ENCODE peak calls at places on chromosomes 5 and 9, in six cellular contexts. J is keratinocyte, E is ascending aorta, V is AG04450, G is fibroblast of villous mesenchyme, X is psoas muscle. W is an unnamed sample.

GRCh38 chr9:71353723-71354122 is 232.3 kb upstream of the TRPM3 start:
- DNase-seq in J (no peak), X (no peak), E (no peak), V (no peak), G (peak), W (no peak)

GRCh38 chr9:115395511-115396021 is 277.6 kb upstream of the TNC start:
- DNase-seq in J (no peak), G (no peak), V (peak), E (no peak), X (no peak), W (no peak)

GRCh38 chr5:108615216-108615615 is 132.5 kb upstream of the FER start:
- DNase-seq in V (peak), J (no peak), G (peak), X (no peak), E (no peak), W (no peak)

GRCh38 chr5:166285385-166285784 is 2006.1 kb upstream of the WWC1 start:
- DNase-seq in X (no peak), J (no peak), V (no peak), G (no peak), E (no peak), W (no peak)

GRCh38 chr9:77985996-77986395 is 45.6 kb downstream of the GNAQ start:
- DNase-seq in X (no peak), V (no peak), G (no peak), E (no peak), J (no peak), W (no peak)

GRCh38 chr5:98110270-98110669 is 663.2 kb upstream of the RGMB start:
- DNase-seq in J (peak), G (peak), E (no peak), V (peak), X (no peak), W (no peak)

GRCh38 chr5:149675467-149676201 is 54.5 kb upstream of the PPARGC1B start:
- DNase-seq in E (no peak), G (no peak), V (no peak), J (no peak), X (no peak), W (peak)

GRCh38 chr5:172699423-172699822 is 58.4 kb downstream of the NEURL1B start:
- DNase-seq in J (no peak), G (no peak), V (no peak), E (no peak), X (peak), W (no peak)

GRCh38 chr9:24832307-24832706 is 286.6 kb upstream of the IZUMO3 start:
- DNase-seq in X (no peak), V (no peak), E (no peak), G (no peak), J (no peak), W (no peak)

GRCh38 chr5:43631182-43631910 is 28.4 kb downstream of the NNT start:
- DNase-seq in J (peak), V (peak), G (peak), E (no peak), X (peak), W (no peak)

GRCh38 chr5:151002250-151002649 is 18.1 kb upstream of the GPX3 start:
- DNase-seq in J (no peak), X (no peak), E (no peak), V (no peak), G (peak), W (no peak)

GRCh38 chr5:75603421-75603820 is 7.8 kb upstream of the ANKDD1B start:
- DNase-seq in J (peak), E (no peak), G (peak), X (no peak), V (peak), W (no peak)

GRCh38 chr9:131008909-131009618 is at the start of gene LAMC3:
- DNase-seq in J (no peak), G (no peak), X (peak), E (no peak), V (no peak), W (no peak)
- TF ChIP-seq CTCF in J (no peak), G (peak), X (no peak), E (peak), V (peak), W (peak)

GRCh38 chr9:129328357-129329103 is 150.5 kb upstream of the IER5L start:
- DNase-seq in J (no peak), X (no peak), V (no peak), G (no peak), E (no peak), W (no peak)
- H3K4me3 ChIP-seq in J (no peak), X (no peak), V (no peak), G (no peak), E (no peak), W (no peak)

GRCh38 chr5:103587185-103587748 is 24.7 kb upstream of the NUDT12 start:
- DNase-seq in E (no peak), J (no peak), X (no peak), G (peak), V (no peak), W (no peak)

DNA sequence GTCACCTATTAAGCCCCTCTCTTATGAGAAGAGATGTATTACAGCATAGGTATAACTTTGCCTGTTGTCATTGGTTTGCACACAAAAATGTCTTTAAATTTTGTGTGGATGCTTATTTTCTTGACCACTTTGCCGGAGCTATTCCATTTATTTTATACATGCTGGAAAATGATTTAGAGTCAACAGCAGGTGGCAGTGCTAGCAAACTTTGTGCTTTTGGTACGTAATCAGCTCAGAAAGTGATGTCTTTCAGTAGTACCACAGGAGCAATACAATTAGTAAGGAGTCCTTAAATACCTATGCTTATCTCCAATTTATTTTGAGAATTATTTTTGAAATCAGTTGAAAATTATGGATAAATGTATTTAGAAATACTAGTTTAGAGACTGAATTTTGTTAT is 19.8 kb upstream of the NUDT12 start:
- DNase-seq in J (no peak), E (no peak), X (no peak), G (peak), V (peak), W (no peak)
- TF ChIP-seq CTCF in J (peak), E (no peak), X (peak), G (peak), V (peak), W (peak)

GRCh38 chr9:131733601-131734061 is 6.2 kb downstream of the RAPGEF1 start:
- DNase-seq in G (peak), V (peak), E (no peak), J (peak), X (peak), W (peak)

GRCh38 chr9:131732636-131733340 is 7.1 kb downstream of the RAPGEF1 start:
- DNase-seq in J (no peak), V (no peak), X (no peak), E (no peak), G (no peak), W (no peak)

GRCh38 chr9:131728961-131729360 is 10.9 kb downstream of the RAPGEF1 start:
- DNase-seq in J (no peak), E (no peak), G (no peak), X (no peak), V (no peak), W (no peak)

GRCh38 chr9:131732061-131732526 is 7.8 kb downstream of the RAPGEF1 start:
- DNase-seq in V (no peak), X (peak), G (peak), J (peak), E (no peak), W (no peak)

GRCh38 chr9:131731237-131731995 is 8.5 kb downstream of the RAPGEF1 start:
- DNase-seq in E (no peak), G (no peak), J (no peak), V (no peak), X (no peak), W (no peak)
- H3K4me3 ChIP-seq in E (no peak), G (no peak), J (no peak), V (no peak), X (no peak), W (no peak)

GRCh38 chr5:174951151-174951780 is 226.9 kb downstream of the MSX2 start:
- DNase-seq in G (peak), J (peak), V (peak), E (no peak), X (no peak), W (peak)
- TF ChIP-seq CTCF in G (peak), J (peak), V (peak), E (peak), X (peak), W (peak)

GRCh38 chr5:173962436-173962835 is 26.5 kb upstream of the C5orf47 start:
- DNase-seq in X (no peak), G (no peak), J (no peak), V (no peak), E (no peak), W (no peak)
- H3K4me3 ChIP-seq in X (no peak), G (no peak), J (no peak), V (no peak), E (no peak), W (no peak)

DNA sequence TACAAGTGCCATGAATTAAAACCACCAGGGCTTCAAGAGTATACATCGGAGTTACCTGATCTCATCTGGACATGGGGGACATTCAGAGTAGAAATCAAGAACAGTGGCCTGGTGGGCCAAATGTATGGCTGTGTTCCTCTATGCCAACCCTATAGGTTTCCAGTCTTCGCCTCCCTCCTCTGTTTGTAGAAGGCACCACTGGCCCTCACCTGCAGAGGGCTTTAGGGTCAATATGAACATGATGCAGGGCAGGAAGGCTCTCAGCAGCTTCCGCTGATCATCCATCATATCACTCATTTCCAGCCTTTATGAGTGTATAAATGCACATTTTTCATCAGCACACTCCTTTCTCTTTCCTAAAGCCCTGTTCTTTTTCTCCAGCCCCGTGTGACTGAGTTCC is 555.5 kb upstream of the BRINP1 start:
- DNase-seq in V (no peak), J (no peak), X (no peak), E (no peak), G (no peak), W (no peak)
- TF ChIP-seq CTCF in V (no peak), J (no peak), X (no peak), E (no peak), G (no peak), W (no peak)

GRCh38 chr5:141838326-141839014 is 39.7 kb downstream of the PCDH1 start:
- DNase-seq in J (no peak), G (no peak), X (no peak), V (no peak), E (no peak), W (no peak)

GRCh38 chr5:141834331-141834730 is 43.9 kb downstream of the PCDH1 start:
- DNase-seq in X (no peak), E (no peak), G (no peak), V (no peak), J (no peak), W (no peak)

GRCh38 chr5:141839015-141839513 is 39.1 kb downstream of the PCDH1 start:
- DNase-seq in E (no peak), X (no peak), J (no peak), V (no peak), G (no peak), W (no peak)

GRCh38 chr5:141832131-141832530 is 46.1 kb downstream of the PCDH1 start:
- DNase-seq in V (no peak), X (no peak), G (no peak), E (no peak), J (no peak), W (no peak)

GRCh38 chr5:141835928-141836667 is 42.1 kb downstream of the PCDH1 start:
- DNase-seq in E (no peak), G (peak), J (no peak), X (no peak), V (no peak), W (no peak)
- H3K4me3 ChIP-seq in E (no peak), G (no peak), J (no peak), X (no peak), V (peak), W (no peak)

GRCh38 chr5:181186902-181187499 is 18.0 kb downstream of the TRIM7 start:
- DNase-seq in E (no peak), J (no peak), V (no peak), X (no peak), G (no peak), W (no peak)
- TF ChIP-seq CTCF in E (no peak), J (no peak), V (no peak), X (no peak), G (no peak), W (no peak)